ENCODE peak calls at places on chromosome 16, in eight cellular contexts. One of them, this sample, is unnamed.

GRCh38 chr16:71474864-71475263 is 12.8 kb upstream of the ZNF23 start:
- DNase-seq in prostate gland: no peak
- DNase-seq in kidney: no peak
- DNase-seq in psoas muscle: no peak
- DNase-seq in thoracic aorta: no peak
- DNase-seq in A549: no peak
- DNase-seq in CD8-positive, alpha-beta T cell: no peak
- DNase-seq in HCT116: peak
- DNase-seq in this sample: no peak

GRCh38 chr16:56558024-56558747 is 6.7 kb upstream of the MT4 start:
- DNase-seq in CD8-positive, alpha-beta T cell: no peak
- DNase-seq in kidney: no peak
- DNase-seq in psoas muscle: peak
- DNase-seq in A549: peak
- DNase-seq in thoracic aorta: no peak
- DNase-seq in prostate gland: no peak
- DNase-seq in HCT116: no peak
- DNase-seq in this sample: no peak

GRCh38 chr16:15966420-15967222 is 17.2 kb downstream of the ABCC1 start:
- DNase-seq in CD8-positive, alpha-beta T cell: no peak
- DNase-seq in A549: peak
- DNase-seq in thoracic aorta: no peak
- DNase-seq in psoas muscle: peak
- DNase-seq in prostate gland: no peak
- DNase-seq in kidney: no peak
- DNase-seq in HCT116: peak
- DNase-seq in this sample: no peak

GRCh38 chr16:35195173-35195863 is 1735.9 kb downstream of the TP53TG3F start:
- DNase-seq in A549: no peak
- DNase-seq in CD8-positive, alpha-beta T cell: no peak
- DNase-seq in kidney: peak
- DNase-seq in prostate gland: no peak
- DNase-seq in HCT116: no peak
- DNase-seq in psoas muscle: no peak
- DNase-seq in thoracic aorta: no peak
- DNase-seq in this sample: peak

GRCh38 chr16:77457046-77457445 is 22.2 kb upstream of the ADAMTS18 start:
- DNase-seq in HCT116: no peak
- DNase-seq in A549: no peak
- DNase-seq in prostate gland: no peak
- DNase-seq in thoracic aorta: no peak
- DNase-seq in psoas muscle: no peak
- DNase-seq in CD8-positive, alpha-beta T cell: no peak
- DNase-seq in kidney: no peak
- DNase-seq in this sample: no peak

GRCh38 chr16:31168848-31169247 is 11.1 kb upstream of the FUS start:
- DNase-seq in kidney: no peak
- DNase-seq in HCT116: no peak
- DNase-seq in A549: no peak
- DNase-seq in thoracic aorta: no peak
- DNase-seq in prostate gland: no peak
- DNase-seq in psoas muscle: no peak
- DNase-seq in CD8-positive, alpha-beta T cell: no peak
- DNase-seq in this sample: no peak

GRCh38 chr16:80231118-80231515 is 309.7 kb upstream of the DYNLRB2 start:
- DNase-seq in kidney: no peak
- DNase-seq in HCT116: no peak
- DNase-seq in psoas muscle: no peak
- DNase-seq in prostate gland: peak
- DNase-seq in A549: no peak
- DNase-seq in thoracic aorta: no peak
- DNase-seq in CD8-positive, alpha-beta T cell: no peak
- DNase-seq in this sample: no peak

GRCh38 chr16:68961778-68962402 is 118.6 kb downstream of the TANGO6 start:
- DNase-seq in psoas muscle: no peak
- DNase-seq in prostate gland: no peak
- DNase-seq in kidney: no peak
- DNase-seq in thoracic aorta: no peak
- DNase-seq in HCT116: no peak
- DNase-seq in A549: no peak
- DNase-seq in CD8-positive, alpha-beta T cell: no peak
- DNase-seq in this sample: no peak

GRCh38 chr16:30649725-30650368 is 913 bp upstream of the PRR14 start:
- DNase-seq in A549: no peak
- DNase-seq in thoracic aorta: no peak
- DNase-seq in prostate gland: no peak
- DNase-seq in CD8-positive, alpha-beta T cell: no peak
- DNase-seq in psoas muscle: no peak
- DNase-seq in kidney: peak
- DNase-seq in HCT116: no peak
- DNase-seq in this sample: peak

GRCh38 chr16:68031951-68032350 is 8.9 kb downstream of the DUS2 start:
- DNase-seq in psoas muscle: no peak
- DNase-seq in kidney: no peak
- DNase-seq in HCT116: peak
- DNase-seq in A549: peak
- DNase-seq in thoracic aorta: no peak
- DNase-seq in CD8-positive, alpha-beta T cell: no peak
- DNase-seq in prostate gland: no peak
- DNase-seq in this sample: no peak

GRCh38 chr16:63922563-63922962 is 1199.3 kb downstream of the CDH11 start:
- DNase-seq in kidney: no peak
- DNase-seq in A549: no peak
- DNase-seq in thoracic aorta: no peak
- DNase-seq in HCT116: no peak
- DNase-seq in prostate gland: no peak
- DNase-seq in CD8-positive, alpha-beta T cell: no peak
- DNase-seq in psoas muscle: no peak
- DNase-seq in this sample: no peak

GRCh38 chr16:66832661-66833305 is 2.0 kb upstream of the NAE1 start:
- DNase-seq in prostate gland: no peak
- DNase-seq in psoas muscle: no peak
- DNase-seq in A549: no peak
- DNase-seq in HCT116: no peak
- DNase-seq in kidney: no peak
- DNase-seq in thoracic aorta: no peak
- DNase-seq in CD8-positive, alpha-beta T cell: no peak
- DNase-seq in this sample: no peak

GRCh38 chr16:17423195-17423594 is 47.6 kb downstream of the XYLT1 start:
- DNase-seq in prostate gland: no peak
- DNase-seq in CD8-positive, alpha-beta T cell: no peak
- DNase-seq in HCT116: no peak
- DNase-seq in thoracic aorta: no peak
- DNase-seq in A549: no peak
- DNase-seq in psoas muscle: no peak
- DNase-seq in kidney: no peak
- DNase-seq in this sample: no peak

GRCh38 chr16:83336630-83337029 is 471.1 kb upstream of the HSBP1 start:
- DNase-seq in CD8-positive, alpha-beta T cell: no peak
- DNase-seq in thoracic aorta: no peak
- DNase-seq in HCT116: no peak
- DNase-seq in A549: no peak
- DNase-seq in psoas muscle: no peak
- DNase-seq in kidney: no peak
- DNase-seq in prostate gland: no peak
- DNase-seq in this sample: no peak

GRCh38 chr16:85722497-85722896 is 28.4 kb downstream of the C16orf74 start:
- DNase-seq in A549: no peak
- DNase-seq in psoas muscle: no peak
- DNase-seq in prostate gland: no peak
- DNase-seq in HCT116: no peak
- DNase-seq in kidney: no peak
- DNase-seq in CD8-positive, alpha-beta T cell: no peak
- DNase-seq in thoracic aorta: no peak
- DNase-seq in this sample: no peak

GRCh38 chr16:64545769-64546168 is 576.1 kb downstream of the CDH11 start:
- DNase-seq in kidney: no peak
- DNase-seq in thoracic aorta: no peak
- DNase-seq in CD8-positive, alpha-beta T cell: no peak
- DNase-seq in HCT116: no peak
- DNase-seq in psoas muscle: no peak
- DNase-seq in prostate gland: no peak
- DNase-seq in A549: no peak
- DNase-seq in this sample: no peak

DNA sequence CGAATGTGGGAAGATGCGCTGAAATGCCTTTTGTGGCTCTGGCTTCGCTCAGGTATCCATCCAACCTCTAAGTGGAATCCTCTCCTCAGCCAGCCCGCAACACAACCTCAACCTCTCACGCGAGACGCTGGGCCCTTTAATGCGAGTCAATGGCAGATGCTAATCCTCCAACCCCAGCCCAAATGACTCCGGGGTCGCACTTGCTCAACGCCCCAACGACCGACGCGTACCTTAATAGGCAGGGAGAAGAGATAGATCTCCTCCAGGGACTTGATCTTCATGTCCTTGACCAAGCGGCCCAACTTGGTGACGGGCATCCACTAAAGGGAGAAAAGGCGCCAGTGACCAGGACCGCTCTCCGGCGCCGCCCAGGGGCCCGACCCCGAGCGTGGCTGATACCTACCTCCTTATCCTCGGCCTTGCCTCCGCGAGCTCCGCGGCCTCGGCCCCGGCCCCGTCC is 550 bp downstream of the RPS2 start:
- DNase-seq in thoracic aorta: no peak
- DNase-seq in HCT116: no peak
- DNase-seq in A549: peak
- DNase-seq in kidney: peak
- DNase-seq in prostate gland: no peak
- DNase-seq in psoas muscle: no peak
- DNase-seq in CD8-positive, alpha-beta T cell: no peak
- DNase-seq in this sample: no peak
- TF ChIP-seq CTCF in thoracic aorta: no peak
- TF ChIP-seq CTCF in HCT116: no peak
- TF ChIP-seq CTCF in A549: no peak
- TF ChIP-seq CTCF in kidney: no peak
- TF ChIP-seq CTCF in prostate gland: no peak
- TF ChIP-seq CTCF in psoas muscle: no peak
- TF ChIP-seq CTCF in CD8-positive, alpha-beta T cell: no peak
- TF ChIP-seq CTCF in this sample: no peak

DNA sequence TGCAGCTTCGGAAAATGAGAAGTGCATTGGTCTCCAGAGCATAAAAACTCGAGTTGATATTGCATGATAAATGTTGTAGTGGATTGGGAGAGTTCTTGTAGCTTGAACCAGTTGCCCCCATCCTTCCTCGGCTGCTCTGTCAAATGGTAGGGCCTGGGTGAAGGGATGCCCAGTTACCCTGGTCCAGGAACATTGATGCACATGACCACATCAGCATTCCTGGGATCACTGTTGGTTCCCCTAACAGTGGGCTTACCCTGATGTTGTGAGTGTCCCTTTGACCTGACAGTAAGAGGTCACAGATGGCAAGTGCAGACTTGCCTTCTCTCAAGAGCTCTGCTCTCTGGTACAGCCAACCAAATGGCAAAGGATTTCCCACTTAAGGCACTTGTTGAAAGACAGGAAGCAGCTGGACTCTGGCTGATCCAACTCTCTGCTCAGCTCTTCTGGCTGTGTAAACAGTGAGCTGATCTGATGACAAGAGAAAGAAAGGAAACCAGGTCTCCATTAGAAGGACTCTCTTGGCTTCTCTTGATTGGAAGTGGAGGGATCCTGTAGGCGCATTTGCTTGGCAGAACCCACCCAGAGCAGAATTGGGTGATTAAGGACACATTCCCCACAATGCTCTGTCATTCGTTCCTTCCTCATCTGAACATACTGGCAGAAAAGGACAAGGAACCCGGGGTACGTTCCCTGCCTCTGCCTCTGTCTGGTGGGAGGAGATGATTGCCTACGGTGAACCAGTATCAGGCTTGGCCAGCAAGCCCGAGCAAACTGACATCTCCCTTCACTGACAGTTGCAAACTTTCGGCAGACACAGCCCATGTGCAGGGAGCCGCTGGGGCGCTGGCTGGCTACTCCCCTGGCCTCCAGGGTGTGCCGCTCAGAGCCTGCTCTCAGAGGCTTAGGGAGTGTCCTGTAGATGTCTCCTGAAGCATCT is 29.3 kb downstream of the LDHD start:
- DNase-seq in A549: no peak
- DNase-seq in HCT116: no peak
- DNase-seq in psoas muscle: peak
- DNase-seq in kidney: peak
- DNase-seq in CD8-positive, alpha-beta T cell: no peak
- DNase-seq in prostate gland: no peak
- DNase-seq in thoracic aorta: no peak
- DNase-seq in this sample: no peak
- H3K27ac ChIP-seq in A549: no peak
- H3K27ac ChIP-seq in HCT116: no peak
- H3K27ac ChIP-seq in psoas muscle: peak
- H3K27ac ChIP-seq in kidney: no peak
- H3K27ac ChIP-seq in CD8-positive, alpha-beta T cell: no peak
- H3K27ac ChIP-seq in prostate gland: peak
- H3K27ac ChIP-seq in thoracic aorta: no peak
- H3K27ac ChIP-seq in this sample: peak

GRCh38 chr16:89257281-89257731 is 39.8 kb downstream of the ZNF778 start:
- DNase-seq in CD8-positive, alpha-beta T cell: no peak
- DNase-seq in thoracic aorta: no peak
- DNase-seq in kidney: peak
- DNase-seq in psoas muscle: no peak
- DNase-seq in HCT116: no peak
- DNase-seq in prostate gland: no peak
- DNase-seq in A549: no peak
- DNase-seq in this sample: no peak
- H3K4me3 ChIP-seq in CD8-positive, alpha-beta T cell: peak
- H3K4me3 ChIP-seq in thoracic aorta: peak
- H3K4me3 ChIP-seq in kidney: peak
- H3K4me3 ChIP-seq in psoas muscle: peak
- H3K4me3 ChIP-seq in HCT116: no peak
- H3K4me3 ChIP-seq in prostate gland: peak
- H3K4me3 ChIP-seq in A549: no peak
- H3K4me3 ChIP-seq in this sample: peak

GRCh38 chr16:87654826-87655225 is 52.5 kb downstream of the JPH3 start:
- DNase-seq in CD8-positive, alpha-beta T cell: no peak
- DNase-seq in HCT116: no peak
- DNase-seq in thoracic aorta: no peak
- DNase-seq in prostate gland: no peak
- DNase-seq in kidney: no peak
- DNase-seq in A549: no peak
- DNase-seq in psoas muscle: no peak
- DNase-seq in this sample: no peak

GRCh38 chr16:87648698-87649487 is 46.6 kb downstream of the JPH3 start:
- DNase-seq in CD8-positive, alpha-beta T cell: no peak
- DNase-seq in prostate gland: no peak
- DNase-seq in thoracic aorta: no peak
- DNase-seq in psoas muscle: no peak
- DNase-seq in HCT116: no peak
- DNase-seq in kidney: no peak
- DNase-seq in A549: no peak
- DNase-seq in this sample: no peak

GRCh38 chr16:87652799-87653198 is 50.5 kb downstream of the JPH3 start:
- DNase-seq in CD8-positive, alpha-beta T cell: no peak
- DNase-seq in psoas muscle: no peak
- DNase-seq in prostate gland: no peak
- DNase-seq in HCT116: no peak
- DNase-seq in A549: no peak
- DNase-seq in kidney: no peak
- DNase-seq in thoracic aorta: no peak
- DNase-seq in this sample: no peak

GRCh38 chr16:87652386-87652785 is 50.1 kb downstream of the JPH3 start:
- DNase-seq in A549: no peak
- DNase-seq in CD8-positive, alpha-beta T cell: no peak
- DNase-seq in psoas muscle: no peak
- DNase-seq in HCT116: no peak
- DNase-seq in prostate gland: no peak
- DNase-seq in kidney: no peak
- DNase-seq in thoracic aorta: no peak
- DNase-seq in this sample: no peak

GRCh38 chr16:87653234-87653633 is 50.9 kb downstream of the JPH3 start:
- DNase-seq in thoracic aorta: no peak
- DNase-seq in A549: peak
- DNase-seq in psoas muscle: no peak
- DNase-seq in prostate gland: no peak
- DNase-seq in HCT116: peak
- DNase-seq in CD8-positive, alpha-beta T cell: no peak
- DNase-seq in kidney: no peak
- DNase-seq in this sample: no peak
- TF ChIP-seq CTCF in thoracic aorta: no peak
- TF ChIP-seq CTCF in A549: peak
- TF ChIP-seq CTCF in psoas muscle: no peak
- TF ChIP-seq CTCF in prostate gland: no peak
- TF ChIP-seq CTCF in HCT116: peak
- TF ChIP-seq CTCF in CD8-positive, alpha-beta T cell: no peak
- TF ChIP-seq CTCF in kidney: no peak
- TF ChIP-seq CTCF in this sample: no peak